ENCODE peak calls at places on chromosome 17, in five cellular contexts. N is upper lobe of left lung, W is cardiac muscle cell, H is AG09309, F is heart right ventricle. M is an unnamed sample.

GRCh38 chr17:82929676-82930042 is 89.8 kb upstream of the ZNF750 start:
- DNase-seq in N (no peak), W (no peak), H (no peak), F (no peak), M (no peak)

GRCh38 chr17:17849147-17849820 is 12.5 kb upstream of the SREBF1 start:
- DNase-seq in N (no peak), W (peak), H (no peak), F (peak), M (no peak)

GRCh38 chr17:50133769-50134099 is 3.8 kb upstream of the SAMD14 start:
- DNase-seq in N (no peak), W (no peak), H (no peak), F (no peak), M (no peak)

GRCh38 chr17:36846410-36847292 is 90.6 kb upstream of the LHX1 start:
- DNase-seq in N (no peak), W (no peak), H (no peak), F (no peak), M (no peak)

GRCh38 chr17:42329025-42329976 is 41.0 kb downstream of the STAT5A start:
- DNase-seq in N (no peak), W (peak), H (no peak), F (no peak), M (no peak)

GRCh38 chr17:53101706-53102105 is 721.0 kb upstream of the KIF2B start:
- DNase-seq in N (no peak), W (no peak), H (no peak), F (no peak), M (no peak)

GRCh38 chr17:43356999-43357398 is 41.8 kb upstream of the ARL4D start:
- DNase-seq in N (no peak), W (peak), H (peak), F (no peak), M (no peak)

GRCh38 chr17:61239953-61240352 is 159.7 kb upstream of the TBX2 start:
- DNase-seq in N (no peak), W (no peak), H (no peak), F (no peak), M (no peak)

GRCh38 chr17:11205656-11206055 is 35.4 kb upstream of the SHISA6 start:
- DNase-seq in N (no peak), W (no peak), H (no peak), F (no peak), M (no peak)

GRCh38 chr17:71402661-71403141 is 718.1 kb upstream of the SOX9 start:
- DNase-seq in N (no peak), W (no peak), H (no peak), F (no peak), M (no peak)

GRCh38 chr17:3657874-3658783 is 10.2 kb downstream of the TAX1BP3 start:
- DNase-seq in N (peak), W (no peak), H (no peak), F (no peak), M (no peak)

GRCh38 chr17:75047398-75048098 is 523 bp downstream of the KCTD2 start:
- DNase-seq in N (peak), W (peak), H (no peak), F (peak), M (no peak)

GRCh38 chr17:78360371-78361226 is 722 bp upstream of the SOCS3 start:
- DNase-seq in N (peak), W (peak), H (no peak), F (peak), M (peak)

GRCh38 chr17:17815436-17816200 is 21.2 kb downstream of the SREBF1 start:
- DNase-seq in N (peak), W (no peak), H (no peak), F (no peak), M (no peak)

GRCh38 chr17:40242774-40243173 is 23.7 kb downstream of the WIPF2 start:
- DNase-seq in N (no peak), W (no peak), H (no peak), F (no peak), M (no peak)

DNA sequence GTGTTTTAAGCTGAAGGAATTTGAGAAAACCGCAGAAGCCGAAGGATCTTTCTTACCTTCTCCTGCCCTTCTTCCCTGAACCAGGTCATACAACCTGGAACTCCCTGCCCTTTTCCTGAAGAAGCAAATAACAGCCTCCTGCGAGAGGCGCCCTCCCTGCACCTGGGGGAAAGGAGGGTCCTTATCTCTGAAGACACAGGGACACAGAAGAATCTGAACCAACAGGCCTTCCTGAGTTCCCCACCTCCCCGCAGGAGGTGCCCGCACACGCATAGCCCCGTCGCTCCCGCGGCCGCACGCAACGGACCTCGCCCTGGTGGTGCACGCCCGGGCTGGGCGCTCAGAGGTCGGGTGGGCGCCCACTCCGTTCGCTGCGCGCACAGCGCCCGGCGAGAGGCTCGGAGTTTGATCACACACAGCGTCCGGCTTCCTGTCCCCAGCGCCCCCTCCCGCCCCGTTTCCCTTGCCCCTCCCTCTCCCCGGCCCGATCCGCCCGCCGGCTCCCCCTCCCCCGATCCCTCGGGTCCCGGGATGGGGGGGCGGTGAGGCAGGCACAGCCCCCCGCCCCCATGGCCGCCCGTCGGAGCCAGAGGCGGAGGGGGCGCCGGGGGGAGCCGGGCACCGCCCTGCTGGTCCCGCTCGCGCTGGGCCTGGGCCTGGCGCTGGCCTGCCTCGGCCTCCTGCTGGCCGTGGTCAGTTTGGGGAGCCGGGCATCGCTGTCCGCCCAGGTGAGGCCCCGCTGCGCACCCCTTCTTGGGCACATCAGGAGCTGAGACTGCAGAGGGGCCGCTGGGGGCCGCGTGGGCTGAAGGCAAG is at the start of gene TNFSF12:
- DNase-seq in N (peak), W (peak), H (no peak), F (peak), M (peak)
- TF ChIP-seq CTCF in N (no peak), W (peak), H (peak), F (no peak), M (no peak)

GRCh38 chr17:32341141-32341856 is 674 bp downstream of the C17orf75 start:
- DNase-seq in N (no peak), W (no peak), H (no peak), F (no peak), M (no peak)
- TF ChIP-seq CTCF in N (peak), W (no peak), H (peak), F (no peak), M (no peak)

GRCh38 chr17:34357398-34357797 is 1.1 kb downstream of the CCL13 start:
- DNase-seq in N (no peak), W (no peak), H (no peak), F (no peak), M (no peak)
- TF ChIP-seq CTCF in N (no peak), W (no peak), H (no peak), F (no peak), M (no peak)

GRCh38 chr17:2027528-2028233 is 2.3 kb upstream of the DPH1 start:
- DNase-seq in N (no peak), W (peak), H (no peak), F (no peak), M (no peak)

GRCh38 chr17:2023692-2024571 is 1.2 kb downstream of the RTN4RL1 start:
- DNase-seq in N (peak), W (peak), H (no peak), F (peak), M (peak)

GRCh38 chr17:2024572-2025219 is 438 bp downstream of the RTN4RL1 start:
- DNase-seq in N (peak), W (no peak), H (no peak), F (no peak), M (no peak)

GRCh38 chr17:2025220-2025621 is at the start of gene RTN4RL1:
- DNase-seq in N (peak), W (peak), H (no peak), F (peak), M (peak)

GRCh38 chr17:2025622-2026309 is 632 bp upstream of the RTN4RL1 start:
- DNase-seq in N (peak), W (peak), H (no peak), F (peak), M (no peak)
- TF ChIP-seq CTCF in N (peak), W (peak), H (peak), F (peak), M (no peak)